ENCODE peak calls at places on chromosomes 4 and X, in five cellular contexts. O, K, E, V and X are unnamed samples.

GRCh38 chr4:102780476-102781144 is 19.8 kb upstream of the MANBA start:
- DNase-seq in O (no peak), K (no peak), E (no peak), V (no peak), X (no peak)

GRCh38 chrX:116379854-116380253 is 56.6 kb upstream of the SLC6A14 start:
- DNase-seq in O (no peak), K (no peak), E (no peak), V (no peak), X (no peak)

GRCh38 chr4:139734201-139734874 is 68.7 kb downstream of the MGST2 start:
- DNase-seq in O (no peak), K (no peak), E (no peak), V (no peak), X (no peak)

GRCh38 chrX:373641-374471 is 12.9 kb downstream of the PPP2R3B start:
- DNase-seq in O (no peak), K (peak; percentile 44), E (no peak), V (no peak), X (no peak)

GRCh38 chr4:182449186-182449880 is 206.1 kb downstream of the TENM3 start:
- DNase-seq in O (no peak), K (no peak), E (no peak), V (no peak), X (no peak)

GRCh38 chr4:122777846-122778501 is 45.5 kb downstream of the BBS12 start:
- DNase-seq in O (no peak), K (no peak), E (no peak), V (no peak), X (no peak)

GRCh38 chr4:89296399-89296798 is 11.2 kb downstream of the GPRIN3 start:
- DNase-seq in O (no peak), K (no peak), E (no peak), V (no peak), X (no peak)

GRCh38 chr4:185774076-185774731 is 37.8 kb downstream of the SORBS2 start:
- DNase-seq in O (no peak), K (no peak), E (no peak), V (no peak), X (no peak)

GRCh38 chrX:69189972-69190371 is 24.7 kb upstream of the PJA1 start:
- DNase-seq in O (no peak), K (no peak), E (no peak), V (no peak), X (no peak)

GRCh38 chrX:153769158-153769864 is 5.3 kb downstream of the PLXNB3 start:
- DNase-seq in O (no peak), K (no peak), E (no peak), V (no peak), X (no peak)

GRCh38 chr4:108620101-108620932 is at the start of gene RPL34:
- DNase-seq in O (peak; percentile 95), K (peak; percentile 95), E (peak; percentile 94), V (peak; percentile 94), X (peak; percentile 96)

GRCh38 chr4:128517096-128517738 is 229.6 kb upstream of the PGRMC2 start:
- DNase-seq in O (no peak), K (no peak), E (no peak), V (no peak), X (no peak)

GRCh38 chrX:100872161-100872560 is 2.0 kb downstream of the NOX1 start:
- DNase-seq in O (no peak), K (no peak), E (no peak), V (no peak), X (no peak)

GRCh38 chr4:29199025-29199424 is 1521.1 kb upstream of the PCDH7 start:
- DNase-seq in O (no peak), K (no peak), E (no peak), V (no peak), X (no peak)

GRCh38 chr4:79210636-79211049 is 115.2 kb downstream of the NAA11 start:
- DNase-seq in O (no peak), K (no peak), E (no peak), V (no peak), X (no peak)

GRCh38 chr4:172962564-172963353 is 205.9 kb upstream of the GALNT7 start:
- DNase-seq in O (no peak), K (no peak), E (no peak), V (no peak), X (no peak)

GRCh38 chr4:87933337-87933736 is 42.2 kb upstream of the SPP1 start:
- DNase-seq in O (no peak), K (no peak), E (no peak), V (no peak), X (no peak)

GRCh38 chr4:180164799-180165198 is 2078.4 kb upstream of the TENM3 start:
- DNase-seq in O (no peak), K (no peak), E (no peak), V (no peak), X (no peak)

GRCh38 chr4:154361450-154361849 is 130.1 kb downstream of the DCHS2 start:
- DNase-seq in O (no peak), K (no peak), E (no peak), V (no peak), X (no peak)

GRCh38 chr4:147118523-147118922 is 172.9 kb upstream of the TTC29 start:
- DNase-seq in O (no peak), K (no peak), E (no peak), V (no peak), X (no peak)

GRCh38 chrX:85109235-85109634 is 105.6 kb downstream of the APOOL start:
- DNase-seq in O (no peak), K (peak; percentile 2), E (no peak), V (no peak), X (no peak)

GRCh38 chrX:110509778-110510510 is 151.3 kb downstream of the RTL9 start:
- DNase-seq in O (no peak), K (no peak), E (no peak), V (no peak), X (no peak)

GRCh38 chr4:39036172-39036571 is 4.0 kb upstream of the TMEM156 start:
- DNase-seq in O (no peak), K (no peak), E (no peak), V (no peak), X (no peak)

GRCh38 chr4:1199556-1200331 is 27.4 kb upstream of the SPON2 start:
- DNase-seq in O (no peak), K (peak; percentile 0), E (no peak), V (no peak), X (peak; percentile 14)

GRCh38 chr4:140256335-140256734 is 102.4 kb upstream of the MAML3 start:
- DNase-seq in O (no peak), K (no peak), E (no peak), V (no peak), X (no peak)

GRCh38 chrX:15376956-15377355 is 7.3 kb downstream of the VEGFD start:
- DNase-seq in O (no peak), K (no peak), E (no peak), V (no peak), X (no peak)

GRCh38 chrX:40485427-40485826 is 95.3 kb upstream of the ATP6AP2 start:
- DNase-seq in O (no peak), K (no peak), E (no peak), V (no peak), X (no peak)

GRCh38 chr4:182749768-182750167 is 167.4 kb downstream of the DCTD start:
- DNase-seq in O (no peak), K (no peak), E (no peak), V (no peak), X (no peak)

GRCh38 chr4:158859661-158860060 is 90.8 kb downstream of the FNIP2 start:
- DNase-seq in O (no peak), K (no peak), E (no peak), V (no peak), X (no peak)